ENCODE peak calls at places on chromosomes 6 and 20, in seven cellular contexts. N is AG10803; Y is heart right ventricle; U is cardiac fibroblast; P is CD4-positive, alpha-beta memory T cell; T is neuronal stem cell; L is AG09309. H is an unnamed sample.

GRCh38 chr6:119129148-119129967 is 50.9 kb upstream of the FAM184A start:
- DNase-seq in N (peak; percentile 75), Y (no peak), U (peak; percentile 88), P (peak; percentile 50), T (peak; percentile 64), L (no peak), H (no peak)

GRCh38 chr20:17828598-17829144 is 128.9 kb downstream of the BANF2 start:
- DNase-seq in N (no peak), Y (no peak), U (no peak), P (no peak), T (no peak), L (no peak), H (no peak)

GRCh38 chr20:50794846-50795634 is at the start of gene BCAS4:
- DNase-seq in N (peak; percentile 78), Y (peak; percentile 73), U (peak; percentile 83), P (peak; percentile 89), T (peak; percentile 86), L (peak; percentile 24), H (peak; percentile 95)

GRCh38 chr6:140379919-140380318 is 1005.5 kb upstream of the CITED2 start:
- DNase-seq in N (peak; percentile 94), Y (no peak), U (no peak), P (no peak), T (no peak), L (no peak), H (no peak)

GRCh38 chr6:29651413-29652197 is 5.3 kb upstream of the MOG start:
- DNase-seq in N (peak; percentile 36), Y (no peak), U (peak; percentile 52), P (peak; percentile 44), T (no peak), L (no peak), H (no peak)

GRCh38 chr20:4136078-4136966 is 121.0 kb upstream of the RNF24 start:
- DNase-seq in N (peak; percentile 17), Y (no peak), U (peak; percentile 83), P (no peak), T (no peak), L (no peak), H (no peak)

GRCh38 chr20:29874476-29875202 is 1382.8 kb upstream of the DEFB115 start:
- DNase-seq in N (no peak), Y (no peak), U (no peak), P (no peak), T (no peak), L (no peak), H (no peak)

GRCh38 chr20:51193066-51193772 is 170.3 kb upstream of the KCNG1 start:
- DNase-seq in N (peak; percentile 4), Y (no peak), U (no peak), P (no peak), T (no peak), L (no peak), H (no peak)

GRCh38 chr20:12012241-12013222 is 94.8 kb downstream of the BTBD3 start:
- DNase-seq in N (peak; percentile 40), Y (no peak), U (peak; percentile 59), P (no peak), T (peak; percentile 42), L (no peak), H (no peak)

GRCh38 chr6:5967594-5967993 is 39.1 kb downstream of the NRN1 start:
- DNase-seq in N (no peak), Y (no peak), U (no peak), P (no peak), T (no peak), L (no peak), H (no peak)

GRCh38 chr20:25540273-25540672 is 45.1 kb downstream of the NINL start:
- DNase-seq in N (peak; percentile 31), Y (no peak), U (no peak), P (no peak), T (peak; percentile 11), L (no peak), H (no peak)

GRCh38 chr6:3919130-3919628 is 70.0 kb downstream of the FAM50B start:
- DNase-seq in N (peak; percentile 96), Y (no peak), U (peak; percentile 79), P (no peak), T (no peak), L (peak; percentile 71), H (no peak)

GRCh38 chr20:23155141-23155590 is 69.0 kb upstream of the CD93 start:
- DNase-seq in N (no peak), Y (no peak), U (no peak), P (no peak), T (no peak), L (no peak), H (no peak)

GRCh38 chr6:154302111-154302752 is 54.4 kb downstream of the IPCEF1 start:
- DNase-seq in N (peak; percentile 64), Y (no peak), U (peak; percentile 59), P (no peak), T (no peak), L (no peak), H (peak; percentile 79)

GRCh38 chr20:53819973-53820451 is 226.4 kb upstream of the ZNF217 start:
- DNase-seq in N (no peak), Y (no peak), U (no peak), P (no peak), T (no peak), L (no peak), H (no peak)

GRCh38 chr20:8646716-8647115 is 422.2 kb upstream of the PLCB4 start:
- DNase-seq in N (peak; percentile 95), Y (no peak), U (peak; percentile 33), P (no peak), T (no peak), L (peak; percentile 71), H (no peak)

GRCh38 chr6:50840814-50841192 is 22.1 kb downstream of the TFAP2B start:
- DNase-seq in N (no peak), Y (no peak), U (no peak), P (no peak), T (no peak), L (no peak), H (no peak)
- H3K4me3 ChIP-seq in N (no peak overlapping the region), Y (no peak overlapping the region), U (no peak overlapping the region), P (no peak overlapping the region), T (no peak overlapping the region), L (no peak overlapping the region), H (no peak overlapping the region)

GRCh38 chr6:11231564-11232176 is 798 bp downstream of the NEDD9 start:
- DNase-seq in N (no peak), Y (peak; percentile 42), U (no peak), P (no peak), T (no peak), L (no peak), H (no peak)
- H3K4me3 ChIP-seq in N (peak overlapping the region; percentile 90), Y (peak overlapping the region; percentile 51), U (peak overlapping the region; percentile 65), P (peak overlapping the region; percentile 55), T (peak overlapping the region; percentile 82), L (peak overlapping the region; percentile 71), H (peak overlapping the region; percentile 69)

DNA sequence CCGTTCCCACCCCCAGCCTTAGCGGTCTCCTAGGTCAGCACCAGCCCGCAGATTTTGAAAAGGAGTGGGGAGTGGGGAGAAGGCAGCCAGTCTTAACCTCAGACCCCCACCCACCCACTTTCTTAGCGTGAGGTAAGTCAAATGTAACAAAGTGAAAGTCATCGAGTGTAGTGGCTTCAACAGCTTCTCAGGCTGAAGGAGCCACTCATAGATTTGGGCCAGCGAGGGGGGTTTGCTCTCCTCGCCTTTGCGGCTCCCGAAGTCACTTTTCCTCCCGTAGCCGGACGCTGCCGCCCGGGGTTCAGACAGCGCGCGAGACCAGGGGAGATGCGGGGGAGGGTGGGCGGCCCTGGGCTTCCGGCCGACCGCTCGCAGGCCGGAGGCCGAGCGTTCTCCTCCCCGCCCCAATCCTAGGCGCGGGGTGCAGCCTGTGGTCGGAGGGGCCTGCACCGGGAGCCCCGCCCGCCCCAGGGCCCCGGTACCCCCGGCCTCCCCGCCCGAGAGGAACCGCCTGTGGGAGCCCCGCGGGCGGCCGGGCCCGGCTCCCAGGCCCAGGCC is 3.4 kb downstream of the NKX2-2 start:
- DNase-seq in N (peak; percentile 14), Y (no peak), U (no peak), P (no peak), T (no peak), L (no peak), H (no peak)
- H3K4me3 ChIP-seq in N (peak overlapping the region; percentile 51), Y (peak overlapping the region; percentile 34), U (peak overlapping the region; percentile 32), P (peak overlapping the region; percentile 12), T (no peak overlapping the region), L (peak overlapping the region; percentile 47), H (peak overlapping the region; percentile 51)

DNA sequence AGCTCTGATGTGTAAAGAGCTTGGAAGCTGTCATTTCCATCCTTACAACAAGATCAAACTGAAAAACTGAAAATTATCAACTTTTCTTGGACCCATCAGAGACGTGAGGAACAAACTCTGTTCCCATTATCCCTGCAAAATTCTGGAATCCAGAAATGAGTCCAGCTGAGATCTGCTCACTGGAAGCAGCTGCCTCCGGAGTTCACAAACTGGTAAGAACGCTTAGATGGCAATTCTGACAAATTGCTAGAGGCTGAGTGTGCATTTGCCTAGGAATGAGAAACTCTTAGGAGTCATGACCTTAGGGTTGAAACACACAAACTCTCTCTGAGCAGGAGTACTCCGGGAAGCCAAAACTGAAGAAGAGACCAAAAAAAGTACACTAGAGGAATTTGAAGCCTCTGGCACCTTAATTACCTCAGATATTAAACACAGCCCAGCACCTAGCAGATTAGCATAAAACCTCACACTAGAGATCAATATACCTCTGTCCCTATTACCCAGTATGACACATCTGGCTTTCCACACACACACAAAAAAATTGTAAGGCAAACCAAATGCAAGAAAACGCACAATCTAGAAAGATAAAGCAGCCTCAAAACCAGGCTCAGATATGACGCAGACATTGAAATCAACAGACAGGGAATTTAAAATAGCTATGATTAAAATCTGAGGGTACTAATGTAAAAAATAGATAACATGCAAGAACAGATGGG is 233.5 kb upstream of the SGK1 start:
- DNase-seq in N (peak; percentile 90), Y (no peak), U (peak; percentile 92), P (no peak), T (no peak), L (peak; percentile 33), H (no peak)
- H3K4me3 ChIP-seq in N (no peak overlapping the region), Y (no peak overlapping the region), U (no peak overlapping the region), P (no peak overlapping the region), T (no peak overlapping the region), L (no peak overlapping the region), H (no peak overlapping the region)

DNA sequence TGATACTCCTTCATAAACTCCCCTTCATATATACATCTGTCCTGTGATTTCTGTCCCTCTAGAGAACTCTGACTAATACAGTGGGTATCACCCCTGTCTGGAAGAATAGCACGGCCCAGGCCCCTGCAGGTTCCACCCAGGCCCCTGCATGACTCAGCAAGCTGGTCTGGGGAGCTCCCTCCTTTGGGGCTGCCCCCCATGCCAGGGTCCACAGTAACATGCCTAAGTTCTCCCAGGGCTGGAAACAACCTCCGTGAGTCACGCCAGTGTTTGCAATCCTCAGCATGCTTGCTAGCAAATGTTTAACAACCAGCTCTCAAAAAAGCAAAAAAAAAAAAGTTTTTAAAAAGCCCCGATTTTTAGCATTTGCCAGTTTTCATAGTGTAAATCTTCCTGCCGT is 134.3 kb upstream of the CDH4 start:
- DNase-seq in N (peak; percentile 56), Y (no peak), U (no peak), P (no peak), T (no peak), L (peak; percentile 27), H (no peak)
- H3K4me3 ChIP-seq in N (no peak overlapping the region), Y (no peak overlapping the region), U (no peak overlapping the region), P (no peak overlapping the region), T (no peak overlapping the region), L (no peak overlapping the region), H (no peak overlapping the region)